ENCODE peak calls at places on chromosomes 1 and 21, in nine cellular contexts. T, Z, N, H, D, R, Q, M and B are unnamed samples.

GRCh38 chr1:246689409-246689997 is 34.7 kb upstream of the SCCPDH start:
- DNase-seq in T (peak), Z (peak), N (peak), H (peak), D (peak), R (no peak), Q (peak), M (peak), B (peak)

GRCh38 chr1:60874703-60875102 is 207.7 kb upstream of the NFIA start:
- DNase-seq in T (no peak), Z (no peak), N (no peak), H (no peak), D (no peak), R (no peak), Q (no peak), M (peak), B (peak)

GRCh38 chr1:93804412-93804811 is 74.6 kb downstream of the DNTTIP2 start:
- DNase-seq in T (no peak), Z (peak), N (no peak), H (no peak), D (no peak), R (no peak), Q (no peak), M (peak), B (no peak)

GRCh38 chr1:46166521-46167462 is 8.1 kb upstream of the TSPAN1 start:
- DNase-seq in T (peak), Z (no peak), N (peak), H (no peak), D (no peak), R (no peak), Q (no peak), M (no peak), B (no peak)

GRCh38 chr1:2274231-2274967 is 46.3 kb downstream of the SKI start:
- DNase-seq in T (peak), Z (no peak), N (no peak), H (no peak), D (no peak), R (no peak), Q (no peak), M (no peak), B (no peak)

GRCh38 chr1:224252466-224252865 is 69.4 kb downstream of the DEGS1 start:
- DNase-seq in T (no peak), Z (no peak), N (no peak), H (no peak), D (no peak), R (no peak), Q (no peak), M (no peak), B (no peak)

GRCh38 chr1:59473813-59474212 is 176.9 kb downstream of the FGGY start:
- DNase-seq in T (no peak), Z (no peak), N (no peak), H (no peak), D (no peak), R (no peak), Q (no peak), M (no peak), B (no peak)

GRCh38 chr1:116465845-116466685 is 93.0 kb downstream of the ATP1A1 start:
- DNase-seq in T (no peak), Z (peak), N (no peak), H (no peak), D (no peak), R (no peak), Q (no peak), M (no peak), B (no peak)

GRCh38 chr1:93036672-93037071 is 42.4 kb upstream of the MTF2 start:
- DNase-seq in T (no peak), Z (no peak), N (no peak), H (no peak), D (no peak), R (no peak), Q (no peak), M (no peak), B (no peak)

GRCh38 chr1:27299385-27300252 is 22.3 kb upstream of the TMEM222 start:
- DNase-seq in T (peak), Z (peak), N (peak), H (no peak), D (peak), R (no peak), Q (no peak), M (peak), B (no peak)

GRCh38 chr1:70364439-70364838 is 9.9 kb upstream of the ANKRD13C start:
- DNase-seq in T (no peak), Z (no peak), N (no peak), H (no peak), D (no peak), R (no peak), Q (no peak), M (no peak), B (no peak)

GRCh38 chr1:29736582-29737188 is 500.4 kb downstream of the PTPRU start:
- DNase-seq in T (no peak), Z (no peak), N (peak), H (peak), D (no peak), R (peak), Q (peak), M (peak), B (peak)

GRCh38 chr1:58966103-58966916 is 182.5 kb upstream of the JUN start:
- DNase-seq in T (no peak), Z (no peak), N (no peak), H (no peak), D (no peak), R (no peak), Q (no peak), M (no peak), B (no peak)

GRCh38 chr21:32209580-32209979 is 69.3 kb downstream of the MIS18A start:
- DNase-seq in T (no peak), Z (no peak), N (no peak), H (no peak), D (no peak), R (no peak), Q (no peak), M (no peak), B (no peak)

GRCh38 chr21:41611966-41612606 is 104.1 kb upstream of the TMPRSS2 start:
- DNase-seq in T (no peak), Z (no peak), N (peak), H (no peak), D (peak), R (no peak), Q (peak), M (no peak), B (peak)

GRCh38 chr1:39969048-39969447 is 14.1 kb downstream of the MFSD2A start:
- DNase-seq in T (no peak), Z (no peak), N (no peak), H (no peak), D (no peak), R (no peak), Q (no peak), M (no peak), B (no peak)

GRCh38 chr21:34544032-34544496 is 32.1 kb upstream of the KCNE1 start:
- DNase-seq in T (no peak), Z (peak), N (peak), H (peak), D (peak), R (peak), Q (peak), M (peak), B (peak)

GRCh38 chr1:171643156-171643555 is 9.3 kb downstream of the MYOC start:
- DNase-seq in T (no peak), Z (no peak), N (no peak), H (no peak), D (no peak), R (no peak), Q (no peak), M (no peak), B (no peak)

GRCh38 chr21:46089285-46089684 is 8.6 kb upstream of the COL6A2 start:
- DNase-seq in T (no peak), Z (no peak), N (no peak), H (no peak), D (no peak), R (no peak), Q (no peak), M (no peak), B (no peak)

GRCh38 chr1:11596295-11596694 is 57.9 kb downstream of the FBXO2 start:
- DNase-seq in T (no peak), Z (no peak), N (no peak), H (no peak), D (no peak), R (no peak), Q (no peak), M (no peak), B (no peak)

GRCh38 chr1:234978397-234979291 is 150.0 kb downstream of the TOMM20 start:
- DNase-seq in T (peak), Z (peak), N (peak), H (no peak), D (peak), R (no peak), Q (no peak), M (no peak), B (no peak)

GRCh38 chr1:96306809-96307208 is 414.8 kb upstream of the PTBP2 start:
- DNase-seq in T (no peak), Z (no peak), N (no peak), H (no peak), D (no peak), R (no peak), Q (no peak), M (no peak), B (no peak)

GRCh38 chr1:31689821-31690220 is 14.0 kb downstream of the COL16A1 start:
- DNase-seq in T (no peak), Z (no peak), N (no peak), H (no peak), D (no peak), R (no peak), Q (no peak), M (peak), B (peak)

GRCh38 chr1:230891413-230891812 is 23.1 kb upstream of the C1orf198 start:
- DNase-seq in T (no peak), Z (no peak), N (no peak), H (no peak), D (no peak), R (no peak), Q (no peak), M (no peak), B (no peak)

GRCh38 chr1:114737314-114737713 is 20.5 kb downstream of the CSDE1 start:
- DNase-seq in T (no peak), Z (no peak), N (peak), H (no peak), D (no peak), R (no peak), Q (no peak), M (no peak), B (no peak)

GRCh38 chr21:18744840-18745239 is 341.3 kb upstream of the TMPRSS15 start:
- DNase-seq in T (no peak), Z (no peak), N (no peak), H (no peak), D (no peak), R (no peak), Q (no peak), M (no peak), B (no peak)

GRCh38 chr1:8255712-8256111 is 62.2 kb upstream of the SLC45A1 start:
- DNase-seq in T (no peak), Z (no peak), N (no peak), H (no peak), D (no peak), R (no peak), Q (no peak), M (no peak), B (no peak)

GRCh38 chr1:33354707-33355276 is 33.9 kb upstream of the A3GALT2 start:
- DNase-seq in T (no peak), Z (no peak), N (no peak), H (no peak), D (no peak), R (no peak), Q (no peak), M (no peak), B (no peak)

GRCh38 chr1:79293611-79294010 is 287.1 kb upstream of the ADGRL4 start:
- DNase-seq in T (no peak), Z (no peak), N (no peak), H (no peak), D (no peak), R (no peak), Q (no peak), M (no peak), B (no peak)

GRCh38 chr21:46078322-46078981 is 19.5 kb upstream of the COL6A2 start:
- DNase-seq in T (peak), Z (no peak), N (no peak), H (peak), D (no peak), R (peak), Q (no peak), M (no peak), B (no peak)

GRCh38 chr1:17075470-17076255 is 21.8 kb upstream of the SDHB start:
- DNase-seq in T (no peak), Z (no peak), N (peak), H (no peak), D (no peak), R (no peak), Q (peak), M (no peak), B (peak)

GRCh38 chr1:196734460-196734859 is 40.2 kb upstream of the CFHR3 start:
- DNase-seq in T (no peak), Z (no peak), N (no peak), H (no peak), D (no peak), R (no peak), Q (no peak), M (no peak), B (no peak)

GRCh38 chr21:41993744-41994143 is 16.4 kb downstream of the ZBTB21 start:
- DNase-seq in T (no peak), Z (no peak), N (no peak), H (no peak), D (no peak), R (no peak), Q (no peak), M (peak), B (no peak)

GRCh38 chr21:41770901-41771624 is 4.2 kb upstream of the RIPK4 start:
- DNase-seq in T (no peak), Z (no peak), N (no peak), H (no peak), D (no peak), R (no peak), Q (no peak), M (no peak), B (no peak)

GRCh38 chr1:232531291-232531690 is 98.6 kb downstream of the SIPA1L2 start:
- DNase-seq in T (no peak), Z (no peak), N (no peak), H (no peak), D (no peak), R (no peak), Q (no peak), M (no peak), B (no peak)
- TF ChIP-seq CTCF in T (no peak), Z (no peak), N (no peak), H (no peak), D (no peak), R (no peak), Q (no peak), M (no peak), B (no peak)

GRCh38 chr1:203305809-203306088 is 430 bp downstream of the BTG2 start:
- DNase-seq in T (peak), Z (no peak), N (peak), H (peak), D (no peak), R (no peak), Q (no peak), M (no peak), B (no peak)

GRCh38 chr1:203306970-203307541 is 1.7 kb downstream of the BTG2 start:
- DNase-seq in T (peak), Z (no peak), N (peak), H (peak), D (no peak), R (no peak), Q (no peak), M (no peak), B (no peak)

GRCh38 chr1:203307690-203308126 is 2.4 kb downstream of the BTG2 start:
- DNase-seq in T (no peak), Z (no peak), N (no peak), H (no peak), D (no peak), R (no peak), Q (no peak), M (no peak), B (no peak)

GRCh38 chr1:203304919-203305808 is at the start of gene BTG2:
- DNase-seq in T (peak), Z (peak), N (peak), H (peak), D (peak), R (peak), Q (peak), M (no peak), B (peak)

GRCh38 chr1:203306089-203306969 is 1.0 kb downstream of the BTG2 start:
- DNase-seq in T (peak), Z (peak), N (peak), H (peak), D (no peak), R (no peak), Q (no peak), M (peak), B (peak)
- TF ChIP-seq CTCF in T (no peak), Z (peak), N (no peak), H (no peak), D (no peak), R (peak), Q (no peak), M (no peak), B (no peak)

GRCh38 chr1:237736372-237737029 is 154.2 kb downstream of the ZP4 start:
- DNase-seq in T (no peak), Z (no peak), N (no peak), H (no peak), D (no peak), R (no peak), Q (no peak), M (no peak), B (peak)
- TF ChIP-seq CTCF in T (no peak), Z (peak), N (no peak), H (no peak), D (peak), R (peak), Q (no peak), M (no peak), B (no peak)

GRCh38 chr1:7187121-7187510 is 401.9 kb downstream of the CAMTA1 start:
- DNase-seq in T (no peak), Z (no peak), N (no peak), H (no peak), D (no peak), R (no peak), Q (no peak), M (no peak), B (no peak)

GRCh38 chr1:7185721-7186120 is 400.5 kb downstream of the CAMTA1 start:
- DNase-seq in T (no peak), Z (no peak), N (no peak), H (no peak), D (no peak), R (no peak), Q (no peak), M (no peak), B (no peak)

GRCh38 chr1:7192453-7192852 is 407.2 kb downstream of the CAMTA1 start:
- DNase-seq in T (no peak), Z (no peak), N (no peak), H (no peak), D (no peak), R (no peak), Q (no peak), M (no peak), B (no peak)

GRCh38 chr1:7190261-7190660 is 405.0 kb downstream of the CAMTA1 start:
- DNase-seq in T (no peak), Z (no peak), N (no peak), H (no peak), D (no peak), R (no peak), Q (no peak), M (no peak), B (no peak)

GRCh38 chr1:7186382-7187120 is 401.3 kb downstream of the CAMTA1 start:
- DNase-seq in T (no peak), Z (no peak), N (no peak), H (no peak), D (no peak), R (no peak), Q (no peak), M (no peak), B (peak)
- TF ChIP-seq CTCF in T (no peak), Z (no peak), N (no peak), H (no peak), D (no peak), R (peak), Q (no peak), M (no peak), B (no peak)

GRCh38 chr1:15325375-15326085 is 78.5 kb downstream of the FHAD1 start:
- DNase-seq in T (no peak), Z (no peak), N (no peak), H (no peak), D (no peak), R (no peak), Q (no peak), M (no peak), B (no peak)
- TF ChIP-seq CTCF in T (no peak), Z (no peak), N (no peak), H (no peak), D (no peak), R (no peak), Q (no peak), M (no peak), B (no peak)

GRCh38 chr1:154913242-154913641 is 23.3 kb downstream of the PMVK start:
- DNase-seq in T (no peak), Z (no peak), N (no peak), H (no peak), D (no peak), R (no peak), Q (no peak), M (no peak), B (no peak)
- TF ChIP-seq CTCF in T (no peak), Z (no peak), N (no peak), H (no peak), D (no peak), R (no peak), Q (no peak), M (no peak), B (no peak)

GRCh38 chr1:1273535-1274298 is at the start of gene UBE2J2:
- DNase-seq in T (peak), Z (peak), N (peak), H (peak), D (peak), R (peak), Q (peak), M (peak), B (peak)
- TF ChIP-seq CTCF in T (no peak), Z (no peak), N (no peak), H (no peak), D (no peak), R (no peak), Q (no peak), M (no peak), B (no peak)

GRCh38 chr1:210467440-210468040 is 138.8 kb downstream of the HHAT start:
- DNase-seq in T (no peak), Z (no peak), N (no peak), H (no peak), D (no peak), R (no peak), Q (no peak), M (peak), B (no peak)
- TF ChIP-seq CTCF in T (no peak), Z (no peak), N (no peak), H (no peak), D (no peak), R (no peak), Q (no peak), M (no peak), B (no peak)

GRCh38 chr1:50080904-50081586 is 27.7 kb upstream of the ELAVL4 start:
- DNase-seq in T (no peak), Z (peak), N (peak), H (no peak), D (no peak), R (no peak), Q (peak), M (no peak), B (peak)
- TF ChIP-seq CTCF in T (no peak), Z (peak), N (no peak), H (no peak), D (peak), R (peak), Q (peak), M (no peak), B (peak)